ENCODE peak calls at places on chromosomes 13 and 19, in six cellular contexts. S, W, K, Q, C and P are unnamed samples.

GRCh38 chr13:26328326-26328725 is 74.4 kb downstream of the CDK8 start:
- DNase-seq in S (no peak), W (no peak), K (no peak), Q (no peak), C (no peak), P (no peak)

GRCh38 chr19:44512326-44513298 is 12.3 kb upstream of the ZNF180 start:
- DNase-seq in S (peak), W (peak), K (peak), Q (no peak), C (no peak), P (no peak)

GRCh38 chr13:48675247-48675646 is 21.5 kb downstream of the CYSLTR2 start:
- DNase-seq in S (no peak), W (no peak), K (no peak), Q (no peak), C (no peak), P (no peak)

GRCh38 chr13:95560387-95560786 is 7.9 kb downstream of the CLDN10 start:
- DNase-seq in S (no peak), W (no peak), K (no peak), Q (no peak), C (no peak), P (no peak)

GRCh38 chr13:111298214-111298975 is 22.0 kb upstream of the TEX29 start:
- DNase-seq in S (no peak), W (no peak), K (no peak), Q (no peak), C (no peak), P (no peak)

GRCh38 chr19:4300589-4300988 is 1.6 kb downstream of the TMIGD2 start:
- DNase-seq in S (no peak), W (no peak), K (no peak), Q (no peak), C (no peak), P (no peak)

GRCh38 chr13:95614641-95615245 is 29.8 kb downstream of the DZIP1 start:
- DNase-seq in S (no peak), W (no peak), K (no peak), Q (no peak), C (no peak), P (no peak)

GRCh38 chr19:13051581-13052165 is 51.0 kb downstream of the LYL1 start:
- DNase-seq in S (peak), W (peak), K (no peak), Q (no peak), C (peak), P (no peak)

GRCh38 chr13:50208826-50209335 is 193.6 kb downstream of the KCNRG start:
- DNase-seq in S (peak), W (peak), K (peak), Q (peak), C (peak), P (no peak)

GRCh38 chr13:103788061-103788652 is 721.9 kb upstream of the SLC10A2 start:
- DNase-seq in S (no peak), W (no peak), K (no peak), Q (no peak), C (no peak), P (no peak)

GRCh38 chr19:31338069-31338767 is 11.0 kb downstream of the TSHZ3 start:
- DNase-seq in S (peak), W (peak), K (peak), Q (peak), C (no peak), P (no peak)

GRCh38 chr19:2015611-2015950 is at the start of gene BTBD2:
- DNase-seq in S (no peak), W (peak), K (peak), Q (no peak), C (peak), P (no peak)

GRCh38 chr19:17073869-17074627 is 1.2 kb downstream of the HAUS8 start:
- DNase-seq in S (no peak), W (no peak), K (no peak), Q (no peak), C (peak), P (no peak)

GRCh38 chr13:110705356-110705825 is 525 bp downstream of the CARS2 start:
- DNase-seq in S (no peak), W (peak), K (no peak), Q (no peak), C (no peak), P (no peak)

GRCh38 chr19:6030214-6030507 is 52.2 kb upstream of the RANBP3 start:
- DNase-seq in S (no peak), W (peak), K (peak), Q (no peak), C (no peak), P (no peak)

GRCh38 chr13:25232937-25233515 is 54.3 kb downstream of the MTMR6 start:
- DNase-seq in S (peak), W (peak), K (no peak), Q (no peak), C (no peak), P (no peak)

GRCh38 chr19:14116918-14117578 is 514 bp downstream of the PRKACA start:
- DNase-seq in S (no peak), W (no peak), K (no peak), Q (peak), C (no peak), P (peak)

GRCh38 chr19:16244091-16244490 is 46.4 kb downstream of the AP1M1 start:
- DNase-seq in S (no peak), W (peak), K (no peak), Q (no peak), C (no peak), P (no peak)

GRCh38 chr19:979318-979741 is 4.8 kb upstream of the WDR18 start:
- DNase-seq in S (no peak), W (no peak), K (no peak), Q (no peak), C (no peak), P (no peak)

GRCh38 chr19:13284929-13285928 is 135.0 kb downstream of the IER2 start:
- DNase-seq in S (no peak), W (no peak), K (no peak), Q (no peak), C (no peak), P (no peak)

GRCh38 chr13:113742000-113742441 is 17.0 kb upstream of the TMEM255B start:
- DNase-seq in S (peak), W (peak), K (no peak), Q (peak), C (no peak), P (peak)

GRCh38 chr13:27035892-27036235 is 135.7 kb downstream of the USP12 start:
- DNase-seq in S (no peak), W (peak), K (peak), Q (no peak), C (no peak), P (no peak)

GRCh38 chr13:110128546-110128945 is 178.4 kb downstream of the COL4A1 start:
- DNase-seq in S (no peak), W (peak), K (peak), Q (no peak), C (no peak), P (no peak)

DNA sequence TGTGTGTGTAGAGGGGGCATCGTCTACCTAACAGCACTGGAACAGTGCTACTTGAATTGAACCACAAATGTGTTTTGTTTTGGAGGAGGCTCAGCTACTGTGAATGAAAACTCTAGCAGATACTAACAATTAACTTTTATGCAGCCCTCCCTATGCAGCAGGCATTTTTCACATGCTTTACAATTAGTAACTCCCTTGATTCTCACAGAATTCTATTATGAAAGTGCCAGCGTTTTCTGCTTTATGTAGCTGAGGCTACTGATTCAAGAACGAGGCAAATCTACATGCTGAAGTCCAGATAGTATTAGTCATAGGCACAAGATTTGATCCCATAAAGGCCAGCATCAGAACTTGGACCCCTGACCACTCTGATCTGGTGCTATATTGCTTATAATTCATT is 103.7 kb downstream of the MYO16 start:
- DNase-seq in S (no peak), W (no peak), K (no peak), Q (no peak), C (no peak), P (no peak)
- TF ChIP-seq CTCF in S (no peak), W (no peak), K (no peak), Q (no peak), C (no peak), P (no peak)

GRCh38 chr13:44498502-44498901 is 77.6 kb downstream of the TSC22D1 start:
- DNase-seq in S (no peak), W (no peak), K (no peak), Q (no peak), C (no peak), P (no peak)
- TF ChIP-seq CTCF in S (no peak), W (no peak), K (no peak), Q (no peak), C (no peak), P (no peak)

DNA sequence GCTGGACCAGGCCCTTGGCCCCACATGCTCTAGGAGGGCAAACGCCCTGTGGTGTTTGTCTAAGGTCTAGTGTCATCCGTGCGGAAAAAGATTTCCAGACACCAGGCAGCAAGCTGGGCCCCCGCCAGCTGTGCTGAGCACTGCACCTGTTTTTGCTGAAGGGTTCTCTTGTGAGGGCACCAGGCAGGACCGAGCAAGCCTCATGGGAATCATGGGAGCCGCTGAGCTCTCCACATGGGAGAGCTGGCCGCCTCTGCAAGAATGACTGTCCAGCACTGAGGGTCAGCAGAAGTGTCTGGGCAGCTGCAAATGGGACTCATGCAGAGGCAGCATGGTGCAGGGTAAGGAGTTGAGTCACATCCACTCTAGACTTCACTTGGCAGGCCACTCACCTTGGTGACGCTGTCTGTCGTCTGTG is 12.0 kb downstream of the B3GNT8 start:
- DNase-seq in S (no peak), W (no peak), K (no peak), Q (no peak), C (no peak), P (no peak)
- TF ChIP-seq CTCF in S (no peak), W (no peak), K (no peak), Q (no peak), C (no peak), P (no peak)

GRCh38 chr13:30618186-30618937 is 642 bp downstream of the USPL1 start:
- DNase-seq in S (peak), W (no peak), K (no peak), Q (peak), C (peak), P (no peak)

GRCh38 chr13:30618938-30619289 is 1.2 kb downstream of the USPL1 start:
- DNase-seq in S (no peak), W (no peak), K (no peak), Q (no peak), C (no peak), P (no peak)

GRCh38 chr13:30616927-30617314 is 799 bp upstream of the USPL1 start:
- DNase-seq in S (peak), W (peak), K (peak), Q (peak), C (peak), P (no peak)

GRCh38 chr13:30615851-30616311 is 1.8 kb upstream of the USPL1 start:
- DNase-seq in S (no peak), W (peak), K (peak), Q (no peak), C (no peak), P (no peak)

DNA sequence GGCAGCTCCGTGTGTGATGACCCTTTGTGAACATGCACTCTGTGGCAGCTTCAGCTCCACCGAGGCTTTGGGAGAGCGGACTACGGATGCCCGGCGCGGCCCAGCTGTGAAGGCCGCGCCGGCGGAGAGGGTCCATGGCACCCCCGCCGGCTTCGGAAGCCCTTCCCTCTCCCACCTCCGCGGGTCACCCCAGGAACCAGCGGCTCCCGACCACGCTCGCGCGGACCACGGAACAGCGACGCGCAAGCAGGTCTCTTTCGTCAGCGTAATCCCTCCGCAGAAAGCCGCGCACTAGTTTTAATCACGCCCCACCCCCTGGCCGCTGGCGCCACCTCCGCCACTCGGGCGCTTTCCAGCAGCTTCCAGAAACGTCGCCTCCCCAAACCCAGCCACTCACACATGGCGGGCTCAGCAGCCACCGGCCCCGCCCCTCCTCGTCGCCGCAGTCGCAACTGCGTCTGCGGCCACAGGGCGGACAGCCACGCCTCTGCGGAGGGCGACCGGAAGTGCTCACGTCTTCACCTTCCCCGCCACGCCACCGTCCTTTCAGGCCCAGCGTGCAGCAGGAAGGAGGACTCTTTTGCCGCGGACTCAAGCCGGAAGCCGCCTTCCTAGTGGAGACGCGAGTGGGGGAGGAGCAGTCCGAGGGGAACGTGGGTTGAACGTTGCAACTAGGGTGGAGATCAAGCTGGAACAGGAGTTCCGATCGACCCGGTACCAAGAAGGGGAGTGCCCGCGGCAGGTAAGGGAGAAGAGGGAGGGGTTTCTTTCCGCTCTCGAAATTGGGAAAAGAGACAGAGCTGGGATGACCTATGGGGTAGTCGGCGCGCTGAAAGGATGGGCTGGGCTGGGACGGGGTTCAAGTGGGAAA is at the start of gene USPL1:
- DNase-seq in S (peak), W (peak), K (peak), Q (peak), C (peak), P (peak)
- TF ChIP-seq CTCF in S (peak), W (peak), K (no peak), Q (peak), C (peak), P (peak)

DNA sequence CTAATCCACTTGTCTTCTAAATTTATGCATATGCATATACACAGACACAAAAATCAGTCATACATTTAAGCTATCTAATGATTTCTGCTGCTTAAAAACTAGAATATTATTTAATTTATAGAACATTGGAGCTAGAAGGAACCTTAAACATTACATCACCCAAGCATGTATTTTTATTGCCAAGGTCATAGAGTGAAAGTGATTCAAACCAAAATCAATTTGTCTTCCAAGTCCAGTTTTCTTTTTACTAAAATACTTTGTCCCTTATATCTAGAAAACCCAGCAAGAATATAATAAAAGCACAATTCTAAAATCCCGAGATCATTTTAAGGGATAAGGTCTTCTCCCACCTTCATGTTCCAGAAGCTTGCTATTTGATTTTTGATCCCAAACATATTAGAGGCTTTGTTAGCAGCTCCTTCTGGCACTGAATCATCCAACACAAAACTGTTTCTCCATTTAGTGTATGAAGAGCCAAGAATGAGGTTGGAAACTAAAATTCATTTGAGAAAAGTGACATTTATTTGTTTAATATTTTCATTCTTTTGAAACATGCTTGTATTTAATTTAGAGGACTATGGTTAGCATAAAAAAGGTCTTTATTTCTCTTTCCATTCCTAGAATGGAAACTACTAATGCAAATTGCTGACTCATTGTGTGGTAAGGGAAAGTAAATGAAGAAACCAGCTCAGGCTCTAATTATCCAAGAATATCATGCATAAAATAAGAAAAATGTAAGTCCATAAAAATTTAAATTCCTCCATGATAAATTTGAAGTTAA is 776.8 kb upstream of the SLITRK1 start:
- DNase-seq in S (no peak), W (no peak), K (peak), Q (no peak), C (no peak), P (no peak)
- TF ChIP-seq CTCF in S (no peak), W (no peak), K (no peak), Q (no peak), C (no peak), P (no peak)

GRCh38 chr13:37173214-37173613 is 67.8 kb upstream of the CSNK1A1L start:
- DNase-seq in S (no peak), W (peak), K (peak), Q (no peak), C (no peak), P (no peak)
- TF ChIP-seq CTCF in S (no peak), W (no peak), K (no peak), Q (no peak), C (no peak), P (peak)

DNA sequence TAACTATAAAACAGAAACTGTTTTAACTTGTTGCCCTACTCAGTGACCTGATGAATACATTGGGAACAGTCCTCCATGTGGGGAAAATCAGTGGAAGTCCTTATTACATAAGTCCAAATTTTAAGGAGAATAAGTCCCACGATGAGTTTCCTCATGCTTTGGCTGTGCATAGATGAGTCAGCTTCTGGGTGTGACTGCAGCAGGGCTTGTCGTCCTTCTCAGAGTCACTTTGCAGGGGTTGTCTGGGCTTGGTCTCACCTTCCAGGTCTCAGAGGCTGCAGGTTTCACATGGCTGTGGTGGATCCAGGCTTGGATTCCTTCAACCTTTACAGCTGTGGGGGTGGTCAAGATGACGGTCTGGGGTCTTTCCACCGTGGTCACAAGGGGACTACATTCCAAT is 85.6 kb downstream of the SLC25A15 start:
- DNase-seq in S (no peak), W (no peak), K (no peak), Q (no peak), C (no peak), P (no peak)
- TF ChIP-seq CTCF in S (no peak), W (no peak), K (no peak), Q (no peak), C (no peak), P (no peak)

DNA sequence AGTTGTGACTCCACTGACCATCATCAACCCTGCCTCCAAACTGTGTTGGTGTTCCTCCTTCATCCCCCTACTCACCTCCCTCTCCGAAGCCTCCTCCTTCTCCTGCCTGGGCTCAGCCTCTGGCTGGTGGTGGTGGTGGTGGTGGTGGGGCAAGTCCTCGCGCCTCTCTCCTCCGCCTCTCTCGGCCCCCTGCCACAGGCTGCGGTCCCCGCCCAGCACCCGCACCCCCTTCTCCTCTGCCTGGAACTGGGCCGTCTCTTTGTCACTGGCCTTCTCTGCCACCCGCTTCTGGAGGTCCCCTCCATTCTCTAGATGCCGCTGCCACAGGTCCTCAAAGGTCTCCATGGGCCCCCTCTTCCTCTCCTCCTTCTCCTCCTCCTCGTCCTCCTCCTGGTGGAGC is 1.5 kb downstream of the CCER2 start:
- DNase-seq in S (no peak), W (no peak), K (no peak), Q (no peak), C (no peak), P (no peak)
- TF ChIP-seq CTCF in S (no peak), W (no peak), K (no peak), Q (no peak), C (no peak), P (no peak)

GRCh38 chr13:74575729-74576125 is 441.5 kb upstream of the KLF12 start:
- DNase-seq in S (peak), W (peak), K (peak), Q (peak), C (peak), P (peak)

GRCh38 chr13:74570834-74571233 is 436.6 kb upstream of the KLF12 start:
- DNase-seq in S (no peak), W (peak), K (peak), Q (no peak), C (no peak), P (no peak)

GRCh38 chr13:74571811-74572210 is 437.6 kb upstream of the KLF12 start:
- DNase-seq in S (no peak), W (no peak), K (no peak), Q (no peak), C (no peak), P (no peak)

GRCh38 chr13:74574964-74575728 is 440.9 kb upstream of the KLF12 start:
- DNase-seq in S (no peak), W (peak), K (no peak), Q (no peak), C (no peak), P (no peak)

DNA sequence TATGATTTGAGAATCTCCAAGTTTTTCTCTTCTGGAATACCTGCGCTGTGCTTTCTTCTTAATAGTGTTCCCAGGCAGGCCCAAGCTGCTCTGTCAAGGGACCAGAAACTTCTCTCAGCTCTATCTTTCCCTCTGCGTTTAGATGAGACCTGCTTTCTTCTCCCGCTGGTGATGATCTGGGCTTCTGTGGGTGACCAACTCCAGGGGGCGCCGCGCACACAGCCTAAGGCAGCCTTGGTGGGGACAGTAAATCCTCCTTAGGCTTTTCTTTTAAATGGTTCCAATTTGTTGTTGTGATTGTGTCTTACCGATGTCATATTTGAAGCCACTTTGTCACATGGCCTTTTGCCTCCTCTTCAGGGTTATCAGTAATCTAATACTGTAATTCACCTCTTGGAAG is 439.4 kb upstream of the KLF12 start:
- DNase-seq in S (peak), W (peak), K (no peak), Q (no peak), C (no peak), P (no peak)
- TF ChIP-seq CTCF in S (peak), W (peak), K (no peak), Q (no peak), C (no peak), P (peak)